ENCODE peak calls at places on chromosomes 3 and 15, in five cellular contexts. U, T, J, K and I are unnamed samples.

GRCh38 chr15:26983822-26984221 is 12.8 kb downstream of the GABRG3 start:
- DNase-seq in U (no peak), K (no peak), T (no peak), J (no peak), I (no peak)

GRCh38 chr15:45790325-45790943 is 155.6 kb downstream of the SQOR start:
- DNase-seq in K (peak; percentile 53), U (no peak), J (no peak), T (peak; percentile 7), I (no peak)

GRCh38 chr3:99765042-99765942 is 52.4 kb upstream of the CMSS1 start:
- DNase-seq in K (peak; percentile 45), J (no peak), T (peak; percentile 73), U (no peak), I (no peak)

GRCh38 chr3:161890147-161890625 is 393.6 kb downstream of the OTOL1 start:
- DNase-seq in K (peak; percentile 98), U (no peak), J (no peak), T (peak; percentile 95), I (no peak)

GRCh38 chr3:170257145-170257544 is 34.9 kb downstream of the PRKCI start:
- DNase-seq in T (no peak), K (no peak), J (no peak), U (no peak), I (no peak)

GRCh38 chr15:89406756-89407650 is 72.4 kb upstream of the POLG start:
- DNase-seq in J (no peak), T (no peak), K (no peak), U (no peak), I (no peak)

GRCh38 chr3:169659096-169659521 is 4.4 kb downstream of the MECOM start:
- DNase-seq in T (no peak), K (peak; percentile 12), U (no peak), J (no peak), I (no peak)

GRCh38 chr3:144107923-144108322 is 136.3 kb downstream of the DIPK2A start:
- DNase-seq in J (no peak), T (no peak), U (no peak), K (no peak), I (no peak)

GRCh38 chr3:153752405-153753027 is 368.7 kb upstream of the ARHGEF26 start:
- DNase-seq in U (no peak), T (no peak), J (no peak), K (no peak), I (no peak)

GRCh38 chr3:126835472-126836219 is 131.6 kb downstream of the CHCHD6 start:
- DNase-seq in T (peak; percentile 76), U (no peak), J (no peak), K (peak; percentile 76), I (no peak)

GRCh38 chr3:138367912-138368311 is 19.5 kb downstream of the MRAS start:
- DNase-seq in U (peak; percentile 56), J (no peak), K (peak; percentile 30), T (peak; percentile 23), I (peak; percentile 78)

GRCh38 chr3:66405701-66406091 is 95.1 kb downstream of the LRIG1 start:
- DNase-seq in K (peak; percentile 82), U (peak; percentile 68), J (no peak), T (peak; percentile 94), I (no peak)

GRCh38 chr3:30848093-30848779 is 46.2 kb downstream of the GADL1 start:
- DNase-seq in J (no peak), T (no peak), U (no peak), K (no peak), I (no peak)

GRCh38 chr3:190064112-190064511 is 56.6 kb downstream of the P3H2 start:
- DNase-seq in U (no peak), T (peak; percentile 95), K (peak; percentile 92), J (no peak), I (no peak)

GRCh38 chr3:20023663-20024417 is 11.8 kb upstream of the PP2D1 start:
- DNase-seq in T (no peak), U (peak; percentile 61), J (no peak), K (no peak), I (no peak)

GRCh38 chr3:12507871-12508281 is 23.6 kb downstream of the TSEN2 start:
- DNase-seq in T (peak; percentile 73), K (peak; percentile 86), U (no peak), J (no peak), I (no peak)

GRCh38 chr15:92277776-92278175 is 115.9 kb upstream of the ST8SIA2 start:
- DNase-seq in J (no peak), K (peak; percentile 2), U (no peak), T (no peak), I (no peak)

GRCh38 chr3:71684752-71685151 is 40.5 kb downstream of the EIF4E3 start:
- DNase-seq in K (peak; percentile 71), T (peak; percentile 86), U (no peak), J (no peak), I (no peak)

GRCh38 chr15:41967506-41968206 is 4.7 kb downstream of the EHD4 start:
- DNase-seq in J (no peak), U (peak; percentile 67), T (peak; percentile 36), K (peak; percentile 71), I (peak; percentile 82)

GRCh38 chr3:195441476-195441970 is 1.3 kb downstream of the ACAP2 start:
- DNase-seq in U (peak; percentile 46), J (no peak), T (peak; percentile 11), K (no peak), I (no peak)

GRCh38 chr3:194070220-194070633 is 65.7 kb upstream of the HES1 start:
- DNase-seq in T (no peak), U (no peak), J (no peak), K (no peak), I (no peak)
- TF ChIP-seq CTCF in T (no peak), U (no peak), J (no peak), K (no peak), I (no peak)

DNA sequence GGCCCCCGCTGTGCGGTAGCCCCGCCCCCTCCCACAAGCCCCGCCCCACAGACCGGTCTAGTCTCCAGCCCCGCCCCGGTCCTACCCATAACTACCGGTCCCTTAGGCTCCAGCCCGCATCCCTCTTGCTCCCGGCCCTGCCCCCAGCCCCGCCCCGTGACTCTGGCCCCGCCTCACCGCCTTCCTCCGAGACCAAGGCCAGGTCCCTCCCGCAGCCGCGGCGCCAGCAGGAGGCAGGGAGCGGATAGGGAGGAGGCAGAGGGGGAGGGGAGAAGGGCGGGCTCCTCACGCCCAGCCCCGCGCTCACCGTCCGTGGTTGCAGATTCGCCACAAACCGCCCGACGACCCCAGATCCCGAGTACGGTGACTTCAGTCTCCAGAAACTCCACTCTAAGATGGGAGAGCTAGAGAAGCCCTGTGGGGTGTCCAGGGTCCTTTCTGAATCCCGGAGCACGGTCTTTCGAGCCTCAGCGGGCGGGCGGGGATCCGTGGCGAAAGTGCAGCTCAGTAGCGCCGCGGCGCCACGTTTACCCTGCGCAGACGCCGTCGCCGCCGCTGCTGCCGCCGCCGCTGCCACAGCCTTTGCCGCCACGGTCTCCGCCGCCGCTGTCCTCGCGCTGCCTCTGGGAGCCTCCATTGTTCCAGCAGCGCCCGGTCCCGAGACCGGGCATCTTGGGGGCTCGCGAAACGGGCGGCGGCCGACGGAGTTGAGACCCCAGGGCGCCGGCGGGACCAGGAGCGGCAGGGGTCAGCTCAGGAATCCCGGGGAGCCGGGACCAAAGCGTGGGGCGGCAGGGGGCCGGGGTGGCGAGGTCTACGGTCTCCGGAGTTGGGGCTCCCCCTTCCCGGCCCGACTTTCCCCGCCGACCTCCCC is at the start of gene BRPF1:
- DNase-seq in U (peak; percentile 100), K (peak; percentile 99), T (peak; percentile 99), J (peak; percentile 93), I (peak; percentile 100)
- TF ChIP-seq CTCF in U (peak; percentile 17), K (peak; percentile 12), T (no peak), J (no peak), I (no peak)

GRCh38 chr15:64093627-64094417 is at the start of gene CIAO2A:
- DNase-seq in J (peak; percentile 80), K (peak; percentile 99), U (peak; percentile 96), T (peak; percentile 98), I (peak; percentile 98)

GRCh38 chr15:64089553-64090280 is 3.9 kb downstream of the CIAO2A start:
- DNase-seq in J (no peak), U (no peak), K (no peak), T (no peak), I (peak; percentile 69)

GRCh38 chr15:64090527-64090926 is 3.1 kb downstream of the CIAO2A start:
- DNase-seq in T (no peak), K (no peak), U (peak; percentile 52), J (no peak), I (peak; percentile 66)

GRCh38 chr15:64092864-64093626 is 593 bp downstream of the CIAO2A start:
- DNase-seq in U (no peak), K (peak; percentile 58), J (peak; percentile 36), T (peak; percentile 64), I (peak; percentile 49)

GRCh38 chr15:64092075-64092820 is 1.4 kb downstream of the CIAO2A start:
- DNase-seq in U (no peak), J (no peak), K (no peak), T (no peak), I (no peak)
- TF ChIP-seq CTCF in U (no peak), J (no peak), K (no peak), T (peak; percentile 21), I (peak; percentile 29)

GRCh38 chr3:141306922-141307321 is 61.4 kb upstream of the ZBTB38 start:
- DNase-seq in U (no peak), J (no peak), T (no peak), K (no peak), I (no peak)

GRCh38 chr3:141306276-141306675 is 62.0 kb upstream of the ZBTB38 start:
- DNase-seq in J (no peak), U (no peak), K (no peak), T (peak; percentile 36), I (no peak)

GRCh38 chr3:141303481-141304223 is 64.7 kb upstream of the ZBTB38 start:
- DNase-seq in U (no peak), J (no peak), T (peak; percentile 86), K (peak; percentile 94), I (no peak)

GRCh38 chr3:141307351-141308059 is 60.8 kb upstream of the ZBTB38 start:
- DNase-seq in J (no peak), K (no peak), U (no peak), T (no peak), I (no peak)

DNA sequence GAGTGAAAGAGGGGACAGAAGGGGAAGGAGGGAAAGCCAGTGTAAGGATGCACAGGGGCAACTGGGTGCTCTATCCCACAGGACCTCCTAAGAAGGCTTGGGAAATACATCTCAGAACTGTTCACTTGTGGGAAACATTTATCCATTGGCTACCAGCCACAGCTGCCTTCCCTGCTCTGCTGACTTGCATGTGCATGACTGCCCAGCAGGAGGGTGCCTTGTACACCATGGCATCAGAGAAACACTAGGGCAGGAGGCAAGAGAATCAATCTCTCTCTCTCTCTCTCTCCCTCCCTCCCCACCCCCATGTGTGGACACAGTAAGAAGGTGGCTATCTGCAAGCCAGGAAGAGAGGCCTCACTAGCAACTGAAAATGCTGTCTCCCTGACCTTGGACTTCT is 62.9 kb upstream of the ZBTB38 start:
- DNase-seq in U (no peak), J (no peak), T (peak; percentile 74), K (peak; percentile 70), I (no peak)
- TF ChIP-seq CTCF in U (no peak), J (no peak), T (peak; percentile 41), K (peak; percentile 42), I (no peak)

DNA sequence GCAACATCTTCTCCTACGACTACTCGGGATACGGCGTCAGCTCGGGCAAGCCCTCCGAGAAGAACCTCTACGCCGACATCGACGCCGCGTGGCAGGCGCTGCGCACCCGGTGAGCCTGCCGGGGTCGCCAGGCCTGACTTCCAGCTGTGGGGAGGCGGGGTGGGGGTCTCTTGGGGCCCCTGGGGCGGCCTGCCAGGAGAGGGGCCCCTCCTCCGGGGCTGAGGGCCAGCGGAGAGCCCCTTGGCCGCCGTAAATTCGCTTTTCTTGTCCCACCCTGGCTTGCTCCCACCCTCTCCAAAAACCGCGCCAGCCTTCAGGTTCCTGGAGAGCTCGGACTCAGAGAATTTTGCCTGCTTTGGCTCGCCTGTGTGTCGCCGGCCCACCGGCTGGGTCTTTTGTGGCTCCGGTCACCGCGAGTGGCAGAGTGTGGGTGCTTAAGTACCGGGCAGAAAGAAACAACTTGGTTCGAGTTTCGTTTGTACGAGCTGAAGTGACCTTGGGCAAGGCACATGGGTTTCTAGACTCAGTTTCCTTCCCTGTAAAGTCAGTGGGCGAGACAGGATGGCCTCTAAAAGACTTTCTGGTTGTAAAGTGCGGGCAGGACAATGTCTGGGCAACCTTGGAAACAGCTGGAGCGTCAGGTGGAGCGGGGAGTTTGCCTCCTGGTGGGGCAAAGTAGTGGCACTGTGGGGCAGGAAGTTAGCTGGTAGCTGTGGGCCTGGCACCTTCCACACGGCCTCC is 971 bp downstream of the ABHD17C start:
- DNase-seq in U (no peak), J (no peak), K (peak; percentile 34), T (no peak), I (peak; percentile 57)
- TF ChIP-seq CTCF in U (peak; percentile 32), J (peak; percentile 10), K (peak; percentile 41), T (peak; percentile 29), I (peak; percentile 31)